ENCODE peak calls at places on chromosomes 3 and 15, in four cellular contexts. T is tibial artery, J is psoas muscle, U is A673. Y is an unnamed sample. For H3K4me1, the result is how much of the 10 kb centered on the place peaks cover.

GRCh38 chr3:160448845-160449659 is 534 bp downstream of the TRIM59 start:
- DNase-seq in T (no peak), J (no peak), U (peak), Y (peak)

GRCh38 chr3:138348950-138349739 is 766 bp downstream of the MRAS start:
- DNase-seq in T (peak), J (peak), U (no peak), Y (no peak)

GRCh38 chr3:17301271-17301670 is 416.5 kb downstream of the PLCL2 start:
- DNase-seq in T (no peak), J (no peak), U (peak), Y (no peak)

GRCh38 chr15:37107754-37108724 is 7.7 kb upstream of the MEIS2 start:
- DNase-seq in T (no peak), J (no peak), U (no peak), Y (no peak)

GRCh38 chr3:120645083-120645800 is 36.8 kb downstream of the HGD start:
- DNase-seq in T (no peak), J (no peak), U (peak), Y (no peak)

GRCh38 chr3:28726840-28727239 is 378.2 kb upstream of the AZI2 start:
- DNase-seq in T (peak), J (peak), U (peak), Y (peak)

GRCh38 chr3:183265713-183266417 is 12.8 kb downstream of the B3GNT5 start:
- DNase-seq in T (no peak), J (no peak), U (peak), Y (no peak)

GRCh38 chr15:73368301-73369072 is at the start of gene HCN4:
- DNase-seq in T (no peak), J (no peak), U (peak), Y (no peak)

GRCh38 chr3:161171113-161171512 is 50.0 kb upstream of the NMD3 start:
- DNase-seq in T (peak), J (peak), U (no peak), Y (no peak)

GRCh38 chr15:90845201-90845949 is 23.0 kb upstream of the FURIN start:
- DNase-seq in T (no peak), J (no peak), U (peak), Y (no peak)

GRCh38 chr3:132539681-132540080 is 57.4 kb upstream of the ACKR4 start:
- DNase-seq in T (no peak), J (no peak), U (no peak), Y (no peak)

GRCh38 chr3:42647821-42648459 is 5.6 kb upstream of the ZBTB47 start:
- DNase-seq in T (no peak), J (no peak), U (no peak), Y (peak)

GRCh38 chr3:105332961-105333360 is 33.7 kb upstream of the ALCAM start:
- DNase-seq in T (no peak), J (no peak), U (no peak), Y (no peak)

GRCh38 chr15:58475573-58476524 is 44.1 kb downstream of the LIPC start:
- DNase-seq in T (no peak), J (no peak), U (peak), Y (no peak)

GRCh38 chr3:136955813-136956212 is 2.0 kb upstream of the IL20RB start:
- DNase-seq in T (no peak), J (no peak), U (no peak), Y (no peak)

GRCh38 chr15:80459380-80459779 is 55.2 kb downstream of the ARNT2 start:
- DNase-seq in T (no peak), J (no peak), U (no peak), Y (no peak)

GRCh38 chr15:25469377-25469776 is 30.6 kb upstream of the UBE3A start:
- DNase-seq in T (no peak), J (no peak), U (peak), Y (no peak)

GRCh38 chr3:188217011-188217463 is 63.1 kb downstream of the LPP start:
- DNase-seq in T (no peak), J (no peak), U (no peak), Y (no peak)

GRCh38 chr3:190041333-190042041 is 79.2 kb downstream of the P3H2 start:
- DNase-seq in T (no peak), J (no peak), U (peak), Y (peak)

DNA sequence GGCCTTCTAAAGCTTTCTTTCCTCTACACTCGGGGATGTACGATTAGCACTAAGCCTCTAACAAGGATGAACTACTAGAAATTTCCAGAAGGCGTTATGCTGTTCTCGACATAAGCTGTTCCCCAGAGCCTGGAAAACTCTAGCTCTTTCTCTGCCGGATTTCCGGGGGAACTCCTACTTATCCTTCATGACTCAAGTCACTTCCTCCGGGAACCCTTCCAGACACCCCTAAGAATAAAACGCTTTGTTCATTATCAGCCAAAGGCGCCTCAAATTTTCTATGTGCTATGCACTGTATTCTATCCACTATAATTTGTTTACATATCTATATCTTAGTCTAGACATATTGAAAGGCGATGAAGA is 455 bp upstream of the SNAP23 start:
- DNase-seq in T (no peak), J (no peak), U (peak), Y (no peak)
- H3K4me1 ChIP-seq in T (under half), J (under half), U (under half), Y (under half)

DNA sequence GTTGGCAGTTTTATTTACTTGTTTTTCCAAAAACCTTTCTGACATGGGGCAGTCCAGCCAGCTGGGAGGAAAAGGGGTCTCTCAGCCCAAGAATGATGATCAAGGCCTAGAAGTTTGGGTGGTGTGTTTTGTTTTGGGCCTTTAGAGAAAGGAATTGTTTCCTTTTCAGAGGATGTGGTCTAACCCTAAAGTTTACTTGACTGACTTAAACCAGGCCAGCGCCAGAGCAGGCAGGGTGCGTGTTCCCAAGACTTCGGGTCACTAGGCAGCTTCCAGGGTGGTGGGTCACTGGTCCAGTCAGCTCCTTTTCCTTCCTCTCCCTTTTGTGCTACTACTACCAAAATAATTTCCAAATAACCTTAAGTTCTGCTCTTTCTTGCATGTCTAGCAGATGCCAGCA is 4.9 kb downstream of the FLNB start:
- DNase-seq in T (no peak), J (no peak), U (no peak), Y (no peak)
- H3K4me1 ChIP-seq in T (half or more), J (under half), U (under half), Y (under half)

DNA sequence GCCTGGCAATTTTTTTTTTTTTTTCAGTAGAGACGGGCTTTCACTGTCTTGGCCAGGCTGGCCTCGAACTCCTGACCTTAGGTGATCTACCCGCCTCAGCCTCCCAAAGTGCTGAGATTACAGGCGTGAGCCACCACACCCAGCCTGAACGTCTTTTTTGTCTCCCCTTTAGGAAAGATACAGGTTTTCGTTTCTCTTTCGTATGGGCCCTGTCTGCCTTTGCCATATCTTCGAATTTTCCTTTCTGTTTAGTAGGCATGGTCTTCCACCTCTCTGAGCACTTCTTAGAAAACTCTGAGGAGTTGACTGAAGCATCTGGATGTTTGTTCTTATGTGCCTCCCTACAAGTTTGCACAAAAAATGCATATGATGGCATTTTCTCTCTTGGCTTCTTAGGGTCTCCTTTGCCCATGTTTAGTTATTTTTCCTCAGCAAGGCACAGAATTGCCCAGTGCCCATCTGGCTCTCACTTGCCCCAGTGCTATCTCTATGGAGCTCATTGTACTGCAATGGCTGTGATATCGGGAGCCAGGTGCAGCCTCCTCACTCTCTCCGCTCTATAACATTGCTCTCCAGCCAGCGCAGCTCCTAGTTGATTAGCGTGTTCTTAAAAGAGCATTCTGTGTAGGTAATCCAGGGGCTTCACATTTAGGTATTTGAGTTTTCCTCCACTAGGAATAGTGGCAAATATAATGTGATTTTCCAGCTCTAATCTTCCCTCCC is 48.0 kb downstream of the ABHD2 start:
- DNase-seq in T (no peak), J (no peak), U (no peak), Y (no peak)
- H3K4me1 ChIP-seq in T (half or more), J (half or more), U (under half), Y (under half)

DNA sequence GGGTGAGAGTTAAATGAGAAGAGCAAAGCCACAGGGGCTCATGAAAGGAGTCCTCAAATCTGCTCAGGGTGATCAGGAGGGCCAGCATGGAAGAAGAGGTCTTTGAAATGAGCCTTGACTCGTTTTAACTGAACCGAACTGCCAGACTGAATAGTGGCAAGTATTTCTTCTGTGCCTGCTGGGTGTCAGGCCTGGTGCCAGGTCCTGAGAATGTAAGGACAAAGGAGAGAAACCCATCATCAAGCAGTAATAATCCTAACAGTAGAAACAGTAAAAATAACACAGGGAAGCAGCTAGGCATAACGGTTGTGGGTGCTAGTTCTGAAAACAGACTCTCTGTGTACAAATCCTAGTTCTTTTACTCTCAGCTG is 40.4 kb upstream of the SMAD3 start:
- DNase-seq in T (no peak), J (no peak), U (peak), Y (no peak)
- H3K4me1 ChIP-seq in T (under half), J (under half), U (under half), Y (under half)